ENCODE peak calls at places on chromosomes 6 and 20, in four cellular contexts. One of them, this sample, is unnamed.

GRCh38 chr20:57350086-57350710 is 857 bp upstream of the RAE1 start:
- DNase-seq in heart left ventricle: no peak
- DNase-seq in A673: no peak
- DNase-seq in hepatocyte: no peak
- DNase-seq in this sample: no peak

GRCh38 chr6:146847426-146847825 is 248.7 kb downstream of the ADGB start:
- DNase-seq in hepatocyte: no peak
- DNase-seq in A673: no peak
- DNase-seq in heart left ventricle: no peak
- DNase-seq in this sample: no peak

GRCh38 chr20:24718696-24719095 is 230.4 kb upstream of the CST7 start:
- DNase-seq in hepatocyte: peak; percentile 2
- DNase-seq in A673: no peak
- DNase-seq in heart left ventricle: no peak
- DNase-seq in this sample: no peak

GRCh38 chr20:25296094-25297093 is 48.5 kb downstream of the PYGB start:
- DNase-seq in A673: peak; percentile 27
- DNase-seq in heart left ventricle: no peak
- DNase-seq in hepatocyte: peak; percentile 55
- DNase-seq in this sample: no peak

GRCh38 chr6:124961784-124962611 is at the start of gene RNF217:
- DNase-seq in A673: peak; percentile 71
- DNase-seq in hepatocyte: peak; percentile 71
- DNase-seq in heart left ventricle: peak; percentile 84
- DNase-seq in this sample: peak; percentile 44

GRCh38 chr6:43947860-43948259 is 177.8 kb downstream of the VEGFA start:
- DNase-seq in hepatocyte: no peak
- DNase-seq in heart left ventricle: no peak
- DNase-seq in A673: no peak
- DNase-seq in this sample: no peak

GRCh38 chr20:16423311-16424212 is 149.7 kb downstream of the KIF16B start:
- DNase-seq in A673: no peak
- DNase-seq in heart left ventricle: no peak
- DNase-seq in hepatocyte: no peak
- DNase-seq in this sample: no peak

GRCh38 chr6:14964486-14964885 is 281.4 kb upstream of the JARID2 start:
- DNase-seq in heart left ventricle: no peak
- DNase-seq in hepatocyte: no peak
- DNase-seq in A673: no peak
- DNase-seq in this sample: no peak

GRCh38 chr6:135576055-135576454 is 78.5 kb upstream of the AHI1 start:
- DNase-seq in hepatocyte: no peak
- DNase-seq in heart left ventricle: no peak
- DNase-seq in A673: peak; percentile 82
- DNase-seq in this sample: no peak

GRCh38 chr6:116611020-116611419 is 5.3 kb upstream of the RSPH4A start:
- DNase-seq in A673: no peak
- DNase-seq in heart left ventricle: no peak
- DNase-seq in hepatocyte: no peak
- DNase-seq in this sample: no peak

GRCh38 chr6:116616757-116617093 is 446 bp downstream of the RSPH4A start:
- DNase-seq in heart left ventricle: peak; percentile 60
- DNase-seq in hepatocyte: peak; percentile 36
- DNase-seq in A673: peak; percentile 5
- DNase-seq in this sample: peak; percentile 6

GRCh38 chr6:116615937-116616756 is at the start of gene RSPH4A:
- DNase-seq in hepatocyte: peak; percentile 96
- DNase-seq in heart left ventricle: peak; percentile 89
- DNase-seq in A673: peak; percentile 97
- DNase-seq in this sample: peak; percentile 95
- H3K27ac ChIP-seq in hepatocyte: peak within 1 kb of the TSS; percentile 41
- H3K27ac ChIP-seq in heart left ventricle: peak within 1 kb of the TSS; percentile 13
- H3K27ac ChIP-seq in A673: no peak within 1 kb of the TSS
- H3K27ac ChIP-seq in this sample: no peak within 1 kb of the TSS

DNA sequence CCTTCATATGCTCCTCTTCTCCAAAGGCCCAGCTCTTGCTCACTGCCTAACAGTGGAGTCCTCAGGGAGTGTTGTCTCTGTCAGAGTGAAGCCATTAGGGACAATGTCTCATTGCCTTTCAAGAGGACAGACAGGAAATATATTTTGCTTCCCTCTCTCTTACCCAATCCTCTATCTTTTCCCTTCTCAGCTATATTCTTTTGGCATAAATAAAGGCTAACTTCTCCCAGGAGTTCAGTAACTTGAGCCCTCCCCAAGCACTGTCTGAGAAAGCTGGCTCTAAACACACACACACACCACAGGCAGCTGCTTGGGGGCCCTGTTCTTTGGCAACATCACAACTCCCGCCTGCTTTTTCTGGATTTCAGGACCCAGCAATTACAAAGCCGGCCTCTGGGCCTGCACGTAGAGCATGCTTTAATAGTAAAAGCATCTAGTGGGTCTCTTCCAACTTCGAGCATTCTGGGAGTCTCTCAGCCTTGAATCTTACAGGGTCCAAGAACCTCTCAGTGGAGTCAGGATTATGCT is 34.7 kb upstream of the LAMA4 start:
- DNase-seq in hepatocyte: peak; percentile 74
- DNase-seq in A673: peak; percentile 82
- DNase-seq in heart left ventricle: peak; percentile 70
- DNase-seq in this sample: no peak
- TF ChIP-seq CTCF in hepatocyte: no peak
- TF ChIP-seq CTCF in A673: no peak
- TF ChIP-seq CTCF in heart left ventricle: no peak
- TF ChIP-seq CTCF in this sample: no peak

DNA sequence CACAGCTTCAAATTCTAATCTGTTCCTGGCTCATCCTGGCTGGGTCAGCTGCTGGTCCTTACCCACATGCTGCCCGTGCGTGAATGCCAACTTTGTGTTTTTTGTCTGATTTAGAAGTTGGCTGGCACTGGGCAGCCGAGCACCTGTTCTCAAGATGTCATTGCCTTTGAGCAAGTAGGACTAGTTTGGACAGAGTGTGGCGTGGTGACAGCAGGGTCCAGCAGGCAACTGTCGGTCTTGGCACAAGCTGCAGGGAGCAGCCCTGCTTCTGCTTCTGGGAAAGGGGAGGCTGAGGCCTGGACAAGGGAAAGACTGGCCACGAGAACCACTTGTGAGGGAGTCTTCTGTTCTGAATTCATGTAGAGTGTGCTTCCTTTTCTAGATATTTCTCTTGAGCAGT is 26.3 kb upstream of the ADRM1 start:
- DNase-seq in heart left ventricle: no peak
- DNase-seq in A673: no peak
- DNase-seq in hepatocyte: no peak
- DNase-seq in this sample: no peak
- H3K27ac ChIP-seq in heart left ventricle: peak overlapping the region; percentile 69
- H3K27ac ChIP-seq in A673: no peak overlapping the region
- H3K27ac ChIP-seq in hepatocyte: no peak overlapping the region
- H3K27ac ChIP-seq in this sample: no peak overlapping the region

GRCh38 chr6:77178821-77179220 is 284.5 kb downstream of the HTR1B start:
- DNase-seq in hepatocyte: no peak
- DNase-seq in heart left ventricle: no peak
- DNase-seq in A673: no peak
- DNase-seq in this sample: peak; percentile 5

GRCh38 chr6:77172578-77172977 is 290.7 kb downstream of the HTR1B start:
- DNase-seq in A673: no peak
- DNase-seq in heart left ventricle: peak; percentile 19
- DNase-seq in hepatocyte: no peak
- DNase-seq in this sample: no peak

GRCh38 chr6:77177470-77177869 is 285.8 kb downstream of the HTR1B start:
- DNase-seq in heart left ventricle: no peak
- DNase-seq in hepatocyte: no peak
- DNase-seq in A673: no peak
- DNase-seq in this sample: no peak

GRCh38 chr6:77173472-77174074 is 289.7 kb downstream of the HTR1B start:
- DNase-seq in hepatocyte: no peak
- DNase-seq in A673: no peak
- DNase-seq in heart left ventricle: peak; percentile 20
- DNase-seq in this sample: no peak
- TF ChIP-seq CTCF in hepatocyte: no peak
- TF ChIP-seq CTCF in A673: no peak
- TF ChIP-seq CTCF in heart left ventricle: no peak
- TF ChIP-seq CTCF in this sample: no peak

DNA sequence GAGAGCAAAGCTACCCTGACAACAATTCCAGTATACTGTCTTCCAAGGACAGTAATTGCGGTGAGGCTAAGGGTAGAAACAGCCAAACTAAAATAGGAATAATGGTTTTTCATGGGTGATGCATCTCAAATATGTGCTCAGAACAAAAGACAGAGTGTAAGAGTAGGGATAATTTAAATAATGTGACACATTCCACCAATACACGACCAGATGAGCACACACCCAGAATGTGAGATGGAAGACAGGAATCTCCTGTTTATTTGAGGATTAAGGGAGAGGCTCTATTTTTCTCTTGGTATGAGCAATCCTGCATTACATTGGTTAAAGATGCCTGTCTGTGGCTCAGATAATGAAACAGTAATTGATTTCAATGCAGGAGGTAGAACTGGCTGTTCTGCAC is 292.9 kb upstream of the ZFP64 start:
- DNase-seq in heart left ventricle: no peak
- DNase-seq in A673: peak; percentile 35
- DNase-seq in hepatocyte: no peak
- DNase-seq in this sample: peak; percentile 81
- H3K27ac ChIP-seq in heart left ventricle: no peak overlapping the region
- H3K27ac ChIP-seq in A673: no peak overlapping the region
- H3K27ac ChIP-seq in hepatocyte: peak overlapping the region; percentile 43
- H3K27ac ChIP-seq in this sample: no peak overlapping the region

GRCh38 chr6:117791012-117791411 is 115.7 kb downstream of the NUS1 start:
- DNase-seq in heart left ventricle: no peak
- DNase-seq in hepatocyte: no peak
- DNase-seq in A673: no peak
- DNase-seq in this sample: no peak

DNA sequence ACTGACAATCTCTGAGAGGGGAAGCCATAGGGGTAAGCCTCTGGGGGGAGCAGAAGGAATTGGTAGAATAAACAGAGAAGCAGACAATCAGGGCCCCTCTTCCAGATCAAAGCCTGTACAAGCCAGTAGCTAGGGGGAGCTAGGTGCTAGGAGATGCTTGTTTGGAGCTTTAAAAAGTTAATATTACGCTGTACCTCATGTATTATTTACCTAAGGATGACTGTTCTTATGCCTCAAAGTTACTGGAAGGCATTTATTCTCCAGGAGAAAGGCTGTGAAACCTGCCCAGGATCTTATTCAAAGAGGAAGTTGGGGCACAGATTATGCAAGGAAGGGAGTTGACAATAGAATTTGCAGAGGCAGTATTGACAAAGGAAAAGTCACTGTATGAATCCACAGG is 111.8 kb upstream of the SLC35F1 start:
- DNase-seq in A673: no peak
- DNase-seq in heart left ventricle: no peak
- DNase-seq in hepatocyte: peak; percentile 4
- DNase-seq in this sample: no peak
- TF ChIP-seq CTCF in A673: peak; percentile 31
- TF ChIP-seq CTCF in heart left ventricle: no peak
- TF ChIP-seq CTCF in hepatocyte: no peak
- TF ChIP-seq CTCF in this sample: no peak

GRCh38 chr20:45359406-45360148 is 3.4 kb upstream of the SYS1 start:
- DNase-seq in A673: no peak
- DNase-seq in hepatocyte: peak; percentile 65
- DNase-seq in heart left ventricle: no peak
- DNase-seq in this sample: peak; percentile 96
- H3K27ac ChIP-seq in A673: no peak overlapping the region
- H3K27ac ChIP-seq in hepatocyte: peak overlapping the region; percentile 95
- H3K27ac ChIP-seq in heart left ventricle: peak overlapping the region; percentile 98
- H3K27ac ChIP-seq in this sample: peak overlapping the region; percentile 83

DNA sequence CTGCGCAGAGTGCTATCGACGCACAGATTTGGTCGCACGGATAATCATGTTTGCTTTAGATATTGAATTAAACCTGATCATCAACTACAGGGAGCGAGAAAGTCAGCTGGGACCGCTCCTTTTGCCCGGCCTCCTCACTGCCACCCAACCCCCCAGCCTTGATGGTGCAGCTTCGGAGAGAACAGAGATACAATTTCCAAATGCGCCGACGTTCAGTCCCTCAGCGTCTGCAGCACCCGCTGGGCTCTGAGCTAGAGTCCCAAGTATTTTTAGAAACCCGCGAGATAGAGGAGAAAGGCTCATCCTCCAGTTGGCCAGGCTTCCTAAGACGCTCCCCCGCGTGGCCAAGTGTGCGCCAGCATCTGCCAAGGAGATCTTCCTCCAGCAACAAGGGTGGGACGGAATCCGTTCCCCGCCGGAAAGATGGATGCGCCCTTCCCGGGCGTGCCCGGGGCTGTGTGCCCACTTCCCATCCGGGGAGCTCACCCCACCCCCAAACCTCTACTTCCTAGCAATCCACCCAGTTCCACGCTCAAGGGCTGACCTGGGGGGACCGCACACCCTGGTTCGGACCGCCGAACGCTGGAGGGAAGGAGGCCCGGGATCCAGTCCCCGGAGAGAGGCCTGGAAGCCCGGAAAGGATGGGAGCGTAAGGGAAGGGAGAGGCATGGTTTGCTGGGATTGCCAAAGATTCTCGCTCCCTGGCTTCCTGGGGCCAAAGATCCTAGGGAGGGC is 4.1 kb downstream of the NKX2-2 start:
- DNase-seq in heart left ventricle: no peak
- DNase-seq in A673: peak; percentile 97
- DNase-seq in hepatocyte: no peak
- DNase-seq in this sample: peak; percentile 41
- TF ChIP-seq CTCF in heart left ventricle: no peak
- TF ChIP-seq CTCF in A673: peak; percentile 65
- TF ChIP-seq CTCF in hepatocyte: no peak
- TF ChIP-seq CTCF in this sample: peak; percentile 30

DNA sequence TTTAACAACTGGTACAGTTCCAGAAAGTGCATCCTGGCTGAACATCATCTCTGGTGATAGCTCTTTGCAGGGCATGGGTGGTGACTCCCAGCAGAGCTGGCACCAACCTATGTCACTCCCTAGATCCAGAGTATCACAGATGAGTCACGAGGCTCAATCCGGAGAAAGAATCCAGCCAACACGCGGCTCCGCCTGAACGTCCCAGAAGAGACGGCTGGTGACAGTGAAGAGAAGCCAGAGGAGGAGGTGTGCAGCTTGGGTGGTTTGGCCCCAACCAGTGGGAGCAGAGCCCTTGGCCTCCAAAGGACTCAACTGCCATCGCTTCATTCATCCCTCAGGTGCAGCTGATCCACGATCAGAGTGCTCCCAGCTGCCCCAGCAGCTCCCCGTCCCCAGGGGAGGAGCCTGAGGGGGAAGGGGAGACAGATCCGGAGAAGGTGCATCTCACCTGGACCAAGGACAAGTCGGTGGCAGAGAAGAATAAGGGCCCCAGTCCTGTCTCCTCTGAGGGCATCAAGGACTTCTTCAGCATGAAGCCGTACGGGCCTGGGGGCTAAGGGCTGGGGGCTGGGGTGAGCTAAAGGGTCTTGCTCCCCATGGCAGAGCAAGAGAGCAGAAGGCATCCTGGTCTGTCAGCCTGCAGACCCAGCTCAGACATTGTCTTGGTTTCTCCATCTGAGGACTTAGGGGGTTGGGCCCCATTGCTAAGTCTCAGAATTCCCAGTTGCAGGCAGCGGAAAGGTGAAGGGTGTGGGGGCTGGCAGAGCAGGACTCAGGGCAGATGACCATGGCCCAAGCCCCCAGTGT is 27.2 kb downstream of the SLC12A5 start:
- DNase-seq in hepatocyte: no peak
- DNase-seq in heart left ventricle: no peak
- DNase-seq in A673: no peak
- DNase-seq in this sample: no peak
- H3K27ac ChIP-seq in hepatocyte: no peak overlapping the region
- H3K27ac ChIP-seq in heart left ventricle: no peak overlapping the region
- H3K27ac ChIP-seq in A673: no peak overlapping the region
- H3K27ac ChIP-seq in this sample: no peak overlapping the region

This sample was measured in RWPE1.